ENCODE peak calls at places on chromosome 11, in four cellular contexts. K is HCT116, R is HepG2, F is K562. Y is an unnamed sample.

GRCh38 chr11:47991266-47991830 is 11.0 kb downstream of the PTPRJ start:
- DNase-seq in K (no peak), R (no peak), F (no peak), Y (no peak)

GRCh38 chr11:102802341-102802740 is 4.4 kb upstream of the MMP1 start:
- DNase-seq in K (no peak), R (no peak), F (no peak), Y (no peak)

GRCh38 chr11:64762277-64762915 is 2.6 kb upstream of the PYGM start:
- DNase-seq in K (no peak), R (no peak), F (peak), Y (no peak)

GRCh38 chr11:106091480-106092123 is 14.1 kb downstream of the AASDHPPT start:
- DNase-seq in K (no peak), R (no peak), F (no peak), Y (no peak)

GRCh38 chr11:128881221-128881620 is 9.9 kb upstream of the KCNJ5 start:
- DNase-seq in K (no peak), R (no peak), F (no peak), Y (no peak)

GRCh38 chr11:125274774-125275173 is 110.2 kb downstream of the PKNOX2 start:
- DNase-seq in K (no peak), R (no peak), F (peak), Y (no peak)

GRCh38 chr11:85663080-85663729 is 1.7 kb downstream of the CREBZF start:
- DNase-seq in K (no peak), R (no peak), F (no peak), Y (no peak)

GRCh38 chr11:128776088-128776433 is 82.2 kb downstream of the FLI1 start:
- DNase-seq in K (no peak), R (no peak), F (no peak), Y (no peak)

GRCh38 chr11:120632579-120632978 is 121.0 kb downstream of the GRIK4 start:
- DNase-seq in K (no peak), R (no peak), F (peak), Y (no peak)

GRCh38 chr11:72970557-72971118 is 156.4 kb downstream of the ATG16L2 start:
- DNase-seq in K (no peak), R (no peak), F (no peak), Y (no peak)

GRCh38 chr11:66743271-66743968 is 14.4 kb upstream of the SPTBN2 start:
- DNase-seq in K (no peak), R (no peak), F (no peak), Y (no peak)

GRCh38 chr11:11425806-11426205 is 72.8 kb upstream of the CSNK2A3 start:
- DNase-seq in K (no peak), R (no peak), F (no peak), Y (no peak)

DNA sequence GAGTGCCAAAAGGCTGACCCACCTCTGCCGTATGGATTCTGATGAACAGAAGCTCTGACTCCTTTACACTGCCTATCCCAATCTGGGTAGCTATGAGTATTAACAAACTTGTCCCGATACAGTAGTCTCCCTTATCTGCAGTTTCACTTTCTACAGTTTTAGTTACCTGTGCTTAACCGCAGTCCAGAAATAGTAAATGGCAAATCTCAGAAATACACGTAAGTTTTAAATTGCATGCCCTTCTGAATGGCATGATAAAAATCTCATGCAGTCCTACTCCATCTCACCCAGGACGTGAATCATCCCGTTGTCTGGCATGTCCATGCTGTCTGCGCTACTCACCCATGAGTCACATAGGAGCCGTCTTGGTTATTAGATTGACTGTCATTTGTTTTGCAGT is 68.8 kb downstream of the SNX19 start:
- DNase-seq in K (peak), R (peak), F (no peak), Y (peak)
- TF ChIP-seq TCF7L2 in K (no peak), R (no peak), F (no peak), Y (no peak)

DNA sequence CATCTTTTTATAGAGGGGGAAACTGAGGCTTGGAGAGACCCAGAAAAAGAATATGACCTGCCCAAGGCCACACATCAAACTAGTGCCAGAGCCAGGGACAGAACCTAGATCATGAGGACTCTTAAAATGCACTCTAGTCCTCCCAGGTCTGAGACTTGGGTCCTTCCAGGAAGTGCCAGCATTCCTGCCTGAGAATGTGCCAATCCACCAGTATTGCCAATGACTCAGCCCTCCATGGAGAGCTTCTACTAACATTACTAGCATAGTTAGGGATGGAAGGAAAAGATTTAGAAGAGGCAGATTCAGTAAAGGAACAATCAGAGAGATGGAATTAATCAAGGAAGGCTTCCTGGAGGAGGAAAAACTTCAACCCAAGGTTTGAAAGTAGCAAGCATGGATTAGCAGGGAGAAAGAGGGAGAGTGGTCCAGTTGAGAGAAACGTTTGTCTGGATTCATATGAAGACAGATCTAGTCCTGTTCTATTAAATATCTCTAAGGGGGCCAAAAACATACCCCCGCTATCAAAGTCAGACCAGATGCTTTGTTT is 20.1 kb upstream of the SMIM35 start:
- DNase-seq in K (no peak), R (no peak), F (no peak), Y (no peak)
- TF ChIP-seq TCF7L2 in K (no peak), R (no peak), F (no peak), Y (no peak)

DNA sequence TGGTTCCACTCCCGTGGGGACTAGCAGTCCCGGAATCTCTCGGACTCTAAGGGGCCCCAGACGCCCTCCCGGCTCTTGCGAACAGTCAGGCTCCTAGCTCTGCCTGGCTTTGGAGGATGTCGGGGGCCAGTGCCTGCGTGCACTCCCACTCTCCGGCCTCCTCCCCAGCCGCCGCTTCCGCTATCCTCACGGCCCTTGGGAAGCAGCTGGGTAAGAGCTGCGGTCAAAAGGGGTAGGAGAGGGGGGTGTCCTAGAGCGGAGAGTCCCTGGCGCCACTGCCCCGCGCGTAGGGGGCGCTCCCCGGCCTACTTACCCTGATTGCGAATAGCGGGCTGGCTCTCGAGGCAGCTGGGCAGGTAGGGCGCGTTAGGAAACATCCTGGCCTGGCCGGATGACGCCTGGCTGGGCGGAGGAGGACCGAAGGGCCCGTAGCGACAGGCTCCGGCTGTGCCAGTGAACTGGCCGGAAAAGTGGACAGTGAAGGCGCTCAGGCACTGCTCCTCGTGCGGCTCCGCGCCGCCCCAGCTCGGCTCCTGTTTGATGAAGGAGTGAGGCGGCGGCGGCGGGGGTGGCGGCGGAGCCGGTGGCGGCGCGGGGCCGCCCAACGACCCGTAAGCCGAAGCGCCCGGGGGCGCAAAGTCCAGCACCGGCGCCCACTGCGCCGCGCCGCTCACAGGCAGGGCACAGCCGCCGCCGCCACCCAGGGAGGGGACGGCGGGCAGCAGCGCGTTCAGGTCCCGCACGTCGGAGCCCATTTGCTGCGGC is 770 bp downstream of the WT1 start:
- DNase-seq in K (no peak), R (peak), F (peak), Y (no peak)
- TF ChIP-seq TCF7L2 in K (no peak), R (no peak), F (no peak), Y (peak)

GRCh38 chr11:116853461-116854073 is 16.1 kb upstream of the APOA1 start:
- DNase-seq in K (peak), R (no peak), F (no peak), Y (peak)
- TF ChIP-seq TCF7L2 in K (no peak), R (no peak), F (no peak), Y (no peak)

DNA sequence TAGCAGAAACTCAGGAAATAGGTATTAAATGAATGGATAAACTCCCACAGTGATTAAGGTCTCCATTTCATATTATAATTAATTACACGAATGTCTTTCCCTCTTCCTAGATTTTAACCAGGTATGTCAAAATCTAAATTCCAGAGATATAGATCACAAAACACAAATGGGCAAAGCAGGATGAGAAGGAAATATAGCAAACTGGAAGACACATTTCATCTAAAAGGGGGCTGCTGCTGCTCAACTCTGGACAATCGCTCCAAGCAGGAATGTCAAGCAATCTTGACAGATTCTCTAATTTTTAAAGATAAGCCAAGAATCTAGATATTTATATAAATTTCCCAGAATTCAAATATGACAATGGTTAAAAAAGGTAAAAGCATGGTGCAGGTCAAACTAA is 554.2 kb upstream of the CCDC90B start:
- DNase-seq in K (no peak), R (no peak), F (no peak), Y (no peak)
- TF ChIP-seq TCF7L2 in K (no peak), R (no peak), F (no peak), Y (no peak)

GRCh38 chr11:15286465-15286864 is 171.7 kb downstream of the INSC start:
- DNase-seq in K (no peak), R (no peak), F (no peak), Y (no peak)
- TF ChIP-seq TCF7L2 in K (no peak), R (no peak), F (no peak), Y (no peak)

DNA sequence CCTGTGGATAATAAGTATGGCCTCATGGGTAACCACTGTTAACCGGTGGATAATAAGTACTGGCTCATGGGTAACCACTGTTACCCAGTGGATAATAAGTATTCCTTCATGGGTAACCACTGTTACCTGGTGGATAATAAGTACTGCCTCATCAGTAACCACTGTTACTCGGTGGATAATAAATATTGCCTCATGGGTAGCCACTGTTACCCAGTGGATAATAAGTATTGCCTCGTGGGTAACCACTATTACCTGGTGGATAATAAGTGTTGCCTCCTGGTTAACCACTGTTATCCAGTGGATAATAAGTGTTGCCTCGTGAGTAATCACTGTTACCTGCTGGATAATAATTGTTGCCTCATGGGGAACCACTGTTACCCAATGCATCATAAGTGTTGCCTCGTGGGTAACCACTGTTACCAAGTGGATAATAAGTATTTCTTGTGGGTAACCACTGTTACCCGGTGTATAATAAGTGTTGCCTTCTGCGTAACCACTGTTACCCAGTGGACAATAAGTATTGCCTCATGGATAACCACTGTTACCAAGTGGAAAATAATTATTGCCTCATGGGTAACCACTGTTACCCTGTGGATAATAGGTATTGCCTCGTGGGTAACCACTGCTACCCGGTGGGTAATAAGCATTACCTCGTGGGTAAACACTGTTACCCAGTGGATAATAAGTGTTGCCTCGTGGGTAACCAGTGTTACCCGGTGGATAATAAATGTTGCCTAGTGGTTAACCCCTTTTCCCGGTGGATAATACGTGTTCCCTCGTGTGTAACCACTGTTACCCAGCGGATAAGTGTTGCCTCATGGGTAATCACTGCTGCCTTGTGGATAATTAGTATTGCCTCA is 26.6 kb upstream of the NXPE4 start:
- DNase-seq in K (no peak), R (no peak), F (no peak), Y (no peak)
- TF ChIP-seq TCF7L2 in K (no peak), R (no peak), F (no peak), Y (no peak)

GRCh38 chr11:32003335-32003734 is 87.5 kb upstream of the RCN1 start:
- DNase-seq in K (no peak), R (no peak), F (no peak), Y (no peak)
- TF ChIP-seq TCF7L2 in K (no peak), R (no peak), F (no peak), Y (no peak)

GRCh38 chr11:33266418-33267215 is 9.4 kb downstream of the HIPK3 start:
- DNase-seq in K (no peak), R (peak), F (no peak), Y (no peak)
- TF ChIP-seq TCF7L2 in K (no peak), R (no peak), F (no peak), Y (no peak)

Y was measured in Panc1.